ENCODE peak calls at places on chromosomes 16 and 17, in six cellular contexts. One of them, this sample, is unnamed.

GRCh38 chr17:82674656-82675475 is 23.6 kb downstream of the RAB40B start:
- DNase-seq in naive B cell: no peak
- DNase-seq in progenitor cell of endocrine pancreas: no peak
- DNase-seq in GM19239: no peak
- DNase-seq in activated T-helper 1 cell treated with anti-CD3 and anti-CD28 coated beads, Interleukin-12 subunit alpha, Interleukin-12 subunit beta, Interleukin-2, Interleukin-4 antibody, amounts not matched to agents 30 ng/mL and 10 ng/mL and 1 ng/mL, durations not matched to agents 14 hours and 24 hours and 36 hours: no peak
- DNase-seq in T-helper 1 cell: no peak
- DNase-seq in this sample: no peak

GRCh38 chr17:63480826-63481487 is 4.1 kb downstream of the ACE start:
- DNase-seq in naive B cell: no peak
- DNase-seq in GM19239: no peak
- DNase-seq in T-helper 1 cell: no peak
- DNase-seq in activated T-helper 1 cell treated with anti-CD3 and anti-CD28 coated beads, Interleukin-12 subunit alpha, Interleukin-12 subunit beta, Interleukin-2, Interleukin-4 antibody, amounts not matched to agents 30 ng/mL and 10 ng/mL and 1 ng/mL, durations not matched to agents 14 hours and 24 hours and 36 hours: no peak
- DNase-seq in progenitor cell of endocrine pancreas: no peak
- DNase-seq in this sample: no peak

GRCh38 chr16:89618114-89618999 is 4.9 kb downstream of the DPEP1 start:
- DNase-seq in activated T-helper 1 cell treated with anti-CD3 and anti-CD28 coated beads, Interleukin-12 subunit alpha, Interleukin-12 subunit beta, Interleukin-2, Interleukin-4 antibody, amounts not matched to agents 30 ng/mL and 10 ng/mL and 1 ng/mL, durations not matched to agents 14 hours and 24 hours and 36 hours: no peak
- DNase-seq in T-helper 1 cell: no peak
- DNase-seq in naive B cell: no peak
- DNase-seq in progenitor cell of endocrine pancreas: no peak
- DNase-seq in GM19239: no peak
- DNase-seq in this sample: no peak

GRCh38 chr17:35218901-35219300 is 24.0 kb upstream of the SLFN5 start:
- DNase-seq in GM19239: no peak
- DNase-seq in naive B cell: no peak
- DNase-seq in T-helper 1 cell: no peak
- DNase-seq in progenitor cell of endocrine pancreas: no peak
- DNase-seq in activated T-helper 1 cell treated with anti-CD3 and anti-CD28 coated beads, Interleukin-12 subunit alpha, Interleukin-12 subunit beta, Interleukin-2, Interleukin-4 antibody, amounts not matched to agents 30 ng/mL and 10 ng/mL and 1 ng/mL, durations not matched to agents 14 hours and 24 hours and 36 hours: no peak
- DNase-seq in this sample: no peak

GRCh38 chr16:77993586-77993985 is 28.8 kb upstream of the CLEC3A start:
- DNase-seq in progenitor cell of endocrine pancreas: no peak
- DNase-seq in activated T-helper 1 cell treated with anti-CD3 and anti-CD28 coated beads, Interleukin-12 subunit alpha, Interleukin-12 subunit beta, Interleukin-2, Interleukin-4 antibody, amounts not matched to agents 30 ng/mL and 10 ng/mL and 1 ng/mL, durations not matched to agents 14 hours and 24 hours and 36 hours: no peak
- DNase-seq in naive B cell: no peak
- DNase-seq in GM19239: no peak
- DNase-seq in T-helper 1 cell: no peak
- DNase-seq in this sample: no peak

GRCh38 chr17:15883617-15884111 is 61.3 kb upstream of the ADORA2B start:
- DNase-seq in progenitor cell of endocrine pancreas: no peak
- DNase-seq in naive B cell: no peak
- DNase-seq in GM19239: no peak
- DNase-seq in activated T-helper 1 cell treated with anti-CD3 and anti-CD28 coated beads, Interleukin-12 subunit alpha, Interleukin-12 subunit beta, Interleukin-2, Interleukin-4 antibody, amounts not matched to agents 30 ng/mL and 10 ng/mL and 1 ng/mL, durations not matched to agents 14 hours and 24 hours and 36 hours: no peak
- DNase-seq in T-helper 1 cell: no peak
- DNase-seq in this sample: no peak

GRCh38 chr16:1413684-1414531 is 596 bp downstream of the UNKL start:
- DNase-seq in GM19239: peak; percentile 74
- DNase-seq in activated T-helper 1 cell treated with anti-CD3 and anti-CD28 coated beads, Interleukin-12 subunit alpha, Interleukin-12 subunit beta, Interleukin-2, Interleukin-4 antibody, amounts not matched to agents 30 ng/mL and 10 ng/mL and 1 ng/mL, durations not matched to agents 14 hours and 24 hours and 36 hours: peak; percentile 58
- DNase-seq in naive B cell: peak; percentile 60
- DNase-seq in progenitor cell of endocrine pancreas: peak; percentile 56
- DNase-seq in T-helper 1 cell: peak; percentile 26
- DNase-seq in this sample: peak; percentile 51

GRCh38 chr16:3992297-3993051 is 112.0 kb upstream of the CREBBP start:
- DNase-seq in progenitor cell of endocrine pancreas: no peak
- DNase-seq in naive B cell: no peak
- DNase-seq in GM19239: no peak
- DNase-seq in activated T-helper 1 cell treated with anti-CD3 and anti-CD28 coated beads, Interleukin-12 subunit alpha, Interleukin-12 subunit beta, Interleukin-2, Interleukin-4 antibody, amounts not matched to agents 30 ng/mL and 10 ng/mL and 1 ng/mL, durations not matched to agents 14 hours and 24 hours and 36 hours: no peak
- DNase-seq in T-helper 1 cell: no peak
- DNase-seq in this sample: no peak

GRCh38 chr16:28987170-28987853 is 2.5 kb downstream of the LAT start:
- DNase-seq in progenitor cell of endocrine pancreas: no peak
- DNase-seq in GM19239: no peak
- DNase-seq in naive B cell: no peak
- DNase-seq in activated T-helper 1 cell treated with anti-CD3 and anti-CD28 coated beads, Interleukin-12 subunit alpha, Interleukin-12 subunit beta, Interleukin-2, Interleukin-4 antibody, amounts not matched to agents 30 ng/mL and 10 ng/mL and 1 ng/mL, durations not matched to agents 14 hours and 24 hours and 36 hours: no peak
- DNase-seq in T-helper 1 cell: no peak
- DNase-seq in this sample: no peak

GRCh38 chr17:45749831-45750335 is 34.2 kb upstream of the CRHR1 start:
- DNase-seq in activated T-helper 1 cell treated with anti-CD3 and anti-CD28 coated beads, Interleukin-12 subunit alpha, Interleukin-12 subunit beta, Interleukin-2, Interleukin-4 antibody, amounts not matched to agents 30 ng/mL and 10 ng/mL and 1 ng/mL, durations not matched to agents 14 hours and 24 hours and 36 hours: no peak
- DNase-seq in GM19239: no peak
- DNase-seq in progenitor cell of endocrine pancreas: no peak
- DNase-seq in naive B cell: no peak
- DNase-seq in T-helper 1 cell: no peak
- DNase-seq in this sample: no peak

GRCh38 chr16:81253141-81253540 is 14.7 kb downstream of the BCO1 start:
- DNase-seq in naive B cell: no peak
- DNase-seq in progenitor cell of endocrine pancreas: no peak
- DNase-seq in T-helper 1 cell: no peak
- DNase-seq in GM19239: no peak
- DNase-seq in activated T-helper 1 cell treated with anti-CD3 and anti-CD28 coated beads, Interleukin-12 subunit alpha, Interleukin-12 subunit beta, Interleukin-2, Interleukin-4 antibody, amounts not matched to agents 30 ng/mL and 10 ng/mL and 1 ng/mL, durations not matched to agents 14 hours and 24 hours and 36 hours: no peak
- DNase-seq in this sample: no peak

GRCh38 chr16:11383481-11384183 is 38.4 kb downstream of the RMI2 start:
- DNase-seq in naive B cell: no peak
- DNase-seq in progenitor cell of endocrine pancreas: no peak
- DNase-seq in activated T-helper 1 cell treated with anti-CD3 and anti-CD28 coated beads, Interleukin-12 subunit alpha, Interleukin-12 subunit beta, Interleukin-2, Interleukin-4 antibody, amounts not matched to agents 30 ng/mL and 10 ng/mL and 1 ng/mL, durations not matched to agents 14 hours and 24 hours and 36 hours: no peak
- DNase-seq in GM19239: no peak
- DNase-seq in T-helper 1 cell: no peak
- DNase-seq in this sample: no peak

GRCh38 chr16:47777191-47777590 is 316.1 kb downstream of the PHKB start:
- DNase-seq in T-helper 1 cell: no peak
- DNase-seq in activated T-helper 1 cell treated with anti-CD3 and anti-CD28 coated beads, Interleukin-12 subunit alpha, Interleukin-12 subunit beta, Interleukin-2, Interleukin-4 antibody, amounts not matched to agents 30 ng/mL and 10 ng/mL and 1 ng/mL, durations not matched to agents 14 hours and 24 hours and 36 hours: no peak
- DNase-seq in GM19239: no peak
- DNase-seq in naive B cell: no peak
- DNase-seq in progenitor cell of endocrine pancreas: no peak
- DNase-seq in this sample: no peak

GRCh38 chr17:8698142-8699050 is 46.2 kb downstream of the CCDC42 start:
- DNase-seq in naive B cell: no peak
- DNase-seq in T-helper 1 cell: no peak
- DNase-seq in progenitor cell of endocrine pancreas: no peak
- DNase-seq in GM19239: no peak
- DNase-seq in activated T-helper 1 cell treated with anti-CD3 and anti-CD28 coated beads, Interleukin-12 subunit alpha, Interleukin-12 subunit beta, Interleukin-2, Interleukin-4 antibody, amounts not matched to agents 30 ng/mL and 10 ng/mL and 1 ng/mL, durations not matched to agents 14 hours and 24 hours and 36 hours: no peak
- DNase-seq in this sample: no peak

GRCh38 chr16:46974352-46974751 is 878 bp upstream of the DNAJA2 start:
- DNase-seq in activated T-helper 1 cell treated with anti-CD3 and anti-CD28 coated beads, Interleukin-12 subunit alpha, Interleukin-12 subunit beta, Interleukin-2, Interleukin-4 antibody, amounts not matched to agents 30 ng/mL and 10 ng/mL and 1 ng/mL, durations not matched to agents 14 hours and 24 hours and 36 hours: peak; percentile 14
- DNase-seq in T-helper 1 cell: no peak
- DNase-seq in naive B cell: peak; percentile 17
- DNase-seq in GM19239: peak; percentile 18
- DNase-seq in progenitor cell of endocrine pancreas: no peak
- DNase-seq in this sample: peak; percentile 56

GRCh38 chr17:50210249-50211225 is 9.1 kb upstream of the COL1A1 start:
- DNase-seq in naive B cell: no peak
- DNase-seq in progenitor cell of endocrine pancreas: no peak
- DNase-seq in activated T-helper 1 cell treated with anti-CD3 and anti-CD28 coated beads, Interleukin-12 subunit alpha, Interleukin-12 subunit beta, Interleukin-2, Interleukin-4 antibody, amounts not matched to agents 30 ng/mL and 10 ng/mL and 1 ng/mL, durations not matched to agents 14 hours and 24 hours and 36 hours: no peak
- DNase-seq in GM19239: no peak
- DNase-seq in T-helper 1 cell: no peak
- DNase-seq in this sample: no peak

GRCh38 chr16:66131156-66131807 is 235.2 kb upstream of the CDH5 start:
- DNase-seq in T-helper 1 cell: no peak
- DNase-seq in naive B cell: no peak
- DNase-seq in progenitor cell of endocrine pancreas: no peak
- DNase-seq in activated T-helper 1 cell treated with anti-CD3 and anti-CD28 coated beads, Interleukin-12 subunit alpha, Interleukin-12 subunit beta, Interleukin-2, Interleukin-4 antibody, amounts not matched to agents 30 ng/mL and 10 ng/mL and 1 ng/mL, durations not matched to agents 14 hours and 24 hours and 36 hours: no peak
- DNase-seq in GM19239: no peak
- DNase-seq in this sample: no peak

GRCh38 chr16:2150418-2151187 is 2.2 kb downstream of the RAB26 start:
- DNase-seq in naive B cell: no peak
- DNase-seq in GM19239: no peak
- DNase-seq in activated T-helper 1 cell treated with anti-CD3 and anti-CD28 coated beads, Interleukin-12 subunit alpha, Interleukin-12 subunit beta, Interleukin-2, Interleukin-4 antibody, amounts not matched to agents 30 ng/mL and 10 ng/mL and 1 ng/mL, durations not matched to agents 14 hours and 24 hours and 36 hours: no peak
- DNase-seq in T-helper 1 cell: no peak
- DNase-seq in progenitor cell of endocrine pancreas: no peak
- DNase-seq in this sample: no peak

GRCh38 chr17:42132941-42133340 is 10.3 kb downstream of the HSPB9 start:
- DNase-seq in progenitor cell of endocrine pancreas: no peak
- DNase-seq in T-helper 1 cell: no peak
- DNase-seq in naive B cell: no peak
- DNase-seq in GM19239: no peak
- DNase-seq in activated T-helper 1 cell treated with anti-CD3 and anti-CD28 coated beads, Interleukin-12 subunit alpha, Interleukin-12 subunit beta, Interleukin-2, Interleukin-4 antibody, amounts not matched to agents 30 ng/mL and 10 ng/mL and 1 ng/mL, durations not matched to agents 14 hours and 24 hours and 36 hours: no peak
- DNase-seq in this sample: peak; percentile 51

GRCh38 chr17:40331743-40332641 is 23.0 kb downstream of the RARA start:
- DNase-seq in GM19239: no peak
- DNase-seq in progenitor cell of endocrine pancreas: no peak
- DNase-seq in naive B cell: no peak
- DNase-seq in activated T-helper 1 cell treated with anti-CD3 and anti-CD28 coated beads, Interleukin-12 subunit alpha, Interleukin-12 subunit beta, Interleukin-2, Interleukin-4 antibody, amounts not matched to agents 30 ng/mL and 10 ng/mL and 1 ng/mL, durations not matched to agents 14 hours and 24 hours and 36 hours: no peak
- DNase-seq in T-helper 1 cell: no peak
- DNase-seq in this sample: no peak

GRCh38 chr17:71482625-71483024 is 638.2 kb upstream of the SOX9 start:
- DNase-seq in GM19239: no peak
- DNase-seq in progenitor cell of endocrine pancreas: no peak
- DNase-seq in naive B cell: no peak
- DNase-seq in T-helper 1 cell: no peak
- DNase-seq in activated T-helper 1 cell treated with anti-CD3 and anti-CD28 coated beads, Interleukin-12 subunit alpha, Interleukin-12 subunit beta, Interleukin-2, Interleukin-4 antibody, amounts not matched to agents 30 ng/mL and 10 ng/mL and 1 ng/mL, durations not matched to agents 14 hours and 24 hours and 36 hours: no peak
- DNase-seq in this sample: no peak

GRCh38 chr16:15708096-15708495 is 58.1 kb downstream of the NDE1 start:
- DNase-seq in progenitor cell of endocrine pancreas: no peak
- DNase-seq in T-helper 1 cell: no peak
- DNase-seq in naive B cell: no peak
- DNase-seq in GM19239: no peak
- DNase-seq in activated T-helper 1 cell treated with anti-CD3 and anti-CD28 coated beads, Interleukin-12 subunit alpha, Interleukin-12 subunit beta, Interleukin-2, Interleukin-4 antibody, amounts not matched to agents 30 ng/mL and 10 ng/mL and 1 ng/mL, durations not matched to agents 14 hours and 24 hours and 36 hours: no peak
- DNase-seq in this sample: no peak

GRCh38 chr16:66247516-66248089 is 118.9 kb upstream of the CDH5 start:
- DNase-seq in T-helper 1 cell: no peak
- DNase-seq in progenitor cell of endocrine pancreas: no peak
- DNase-seq in naive B cell: no peak
- DNase-seq in activated T-helper 1 cell treated with anti-CD3 and anti-CD28 coated beads, Interleukin-12 subunit alpha, Interleukin-12 subunit beta, Interleukin-2, Interleukin-4 antibody, amounts not matched to agents 30 ng/mL and 10 ng/mL and 1 ng/mL, durations not matched to agents 14 hours and 24 hours and 36 hours: no peak
- DNase-seq in GM19239: no peak
- DNase-seq in this sample: no peak

GRCh38 chr17:82831818-82832200 is 8.0 kb downstream of the ZNF750 start:
- DNase-seq in naive B cell: no peak
- DNase-seq in T-helper 1 cell: no peak
- DNase-seq in GM19239: no peak
- DNase-seq in progenitor cell of endocrine pancreas: no peak
- DNase-seq in activated T-helper 1 cell treated with anti-CD3 and anti-CD28 coated beads, Interleukin-12 subunit alpha, Interleukin-12 subunit beta, Interleukin-2, Interleukin-4 antibody, amounts not matched to agents 30 ng/mL and 10 ng/mL and 1 ng/mL, durations not matched to agents 14 hours and 24 hours and 36 hours: no peak
- DNase-seq in this sample: no peak

GRCh38 chr17:17740627-17741237 is 59.5 kb downstream of the RAI1 start:
- DNase-seq in naive B cell: no peak
- DNase-seq in GM19239: no peak
- DNase-seq in T-helper 1 cell: no peak
- DNase-seq in progenitor cell of endocrine pancreas: no peak
- DNase-seq in activated T-helper 1 cell treated with anti-CD3 and anti-CD28 coated beads, Interleukin-12 subunit alpha, Interleukin-12 subunit beta, Interleukin-2, Interleukin-4 antibody, amounts not matched to agents 30 ng/mL and 10 ng/mL and 1 ng/mL, durations not matched to agents 14 hours and 24 hours and 36 hours: no peak
- DNase-seq in this sample: no peak

GRCh38 chr16:27314161-27314723 is 468 bp downstream of the IL4R start:
- DNase-seq in naive B cell: peak; percentile 58
- DNase-seq in activated T-helper 1 cell treated with anti-CD3 and anti-CD28 coated beads, Interleukin-12 subunit alpha, Interleukin-12 subunit beta, Interleukin-2, Interleukin-4 antibody, amounts not matched to agents 30 ng/mL and 10 ng/mL and 1 ng/mL, durations not matched to agents 14 hours and 24 hours and 36 hours: peak; percentile 50
- DNase-seq in T-helper 1 cell: no peak
- DNase-seq in progenitor cell of endocrine pancreas: peak; percentile 28
- DNase-seq in GM19239: peak; percentile 35
- DNase-seq in this sample: no peak

GRCh38 chr16:57071840-57072541 is 20.4 kb upstream of the CPNE2 start:
- DNase-seq in naive B cell: no peak
- DNase-seq in T-helper 1 cell: no peak
- DNase-seq in activated T-helper 1 cell treated with anti-CD3 and anti-CD28 coated beads, Interleukin-12 subunit alpha, Interleukin-12 subunit beta, Interleukin-2, Interleukin-4 antibody, amounts not matched to agents 30 ng/mL and 10 ng/mL and 1 ng/mL, durations not matched to agents 14 hours and 24 hours and 36 hours: no peak
- DNase-seq in progenitor cell of endocrine pancreas: no peak
- DNase-seq in GM19239: no peak
- DNase-seq in this sample: no peak

GRCh38 chr17:62671553-62671952 is 44.1 kb downstream of the MRC2 start:
- DNase-seq in naive B cell: no peak
- DNase-seq in T-helper 1 cell: no peak
- DNase-seq in activated T-helper 1 cell treated with anti-CD3 and anti-CD28 coated beads, Interleukin-12 subunit alpha, Interleukin-12 subunit beta, Interleukin-2, Interleukin-4 antibody, amounts not matched to agents 30 ng/mL and 10 ng/mL and 1 ng/mL, durations not matched to agents 14 hours and 24 hours and 36 hours: no peak
- DNase-seq in GM19239: no peak
- DNase-seq in progenitor cell of endocrine pancreas: no peak
- DNase-seq in this sample: no peak

GRCh38 chr17:38874505-38875419 is 4.9 kb downstream of the LASP1 start:
- DNase-seq in naive B cell: no peak
- DNase-seq in progenitor cell of endocrine pancreas: no peak
- DNase-seq in GM19239: no peak
- DNase-seq in T-helper 1 cell: no peak
- DNase-seq in activated T-helper 1 cell treated with anti-CD3 and anti-CD28 coated beads, Interleukin-12 subunit alpha, Interleukin-12 subunit beta, Interleukin-2, Interleukin-4 antibody, amounts not matched to agents 30 ng/mL and 10 ng/mL and 1 ng/mL, durations not matched to agents 14 hours and 24 hours and 36 hours: no peak
- DNase-seq in this sample: no peak

GRCh38 chr17:45841098-45841497 is 3.6 kb upstream of the SPPL2C start:
- DNase-seq in naive B cell: no peak
- DNase-seq in T-helper 1 cell: no peak
- DNase-seq in GM19239: no peak
- DNase-seq in activated T-helper 1 cell treated with anti-CD3 and anti-CD28 coated beads, Interleukin-12 subunit alpha, Interleukin-12 subunit beta, Interleukin-2, Interleukin-4 antibody, amounts not matched to agents 30 ng/mL and 10 ng/mL and 1 ng/mL, durations not matched to agents 14 hours and 24 hours and 36 hours: no peak
- DNase-seq in progenitor cell of endocrine pancreas: no peak
- DNase-seq in this sample: no peak

GRCh38 chr16:85296859-85297698 is 184.8 kb upstream of the CIBAR2 start:
- DNase-seq in T-helper 1 cell: no peak
- DNase-seq in progenitor cell of endocrine pancreas: peak; percentile 41
- DNase-seq in GM19239: peak; percentile 62
- DNase-seq in activated T-helper 1 cell treated with anti-CD3 and anti-CD28 coated beads, Interleukin-12 subunit alpha, Interleukin-12 subunit beta, Interleukin-2, Interleukin-4 antibody, amounts not matched to agents 30 ng/mL and 10 ng/mL and 1 ng/mL, durations not matched to agents 14 hours and 24 hours and 36 hours: peak; percentile 40
- DNase-seq in naive B cell: peak; percentile 51
- DNase-seq in this sample: no peak

GRCh38 chr17:42146911-42147607 is 7.7 kb downstream of the RAB5C start:
- DNase-seq in GM19239: no peak
- DNase-seq in activated T-helper 1 cell treated with anti-CD3 and anti-CD28 coated beads, Interleukin-12 subunit alpha, Interleukin-12 subunit beta, Interleukin-2, Interleukin-4 antibody, amounts not matched to agents 30 ng/mL and 10 ng/mL and 1 ng/mL, durations not matched to agents 14 hours and 24 hours and 36 hours: no peak
- DNase-seq in naive B cell: no peak
- DNase-seq in progenitor cell of endocrine pancreas: no peak
- DNase-seq in T-helper 1 cell: no peak
- DNase-seq in this sample: no peak

GRCh38 chr17:9227819-9228407 is 206.6 kb downstream of the NTN1 start:
- DNase-seq in GM19239: no peak
- DNase-seq in naive B cell: no peak
- DNase-seq in activated T-helper 1 cell treated with anti-CD3 and anti-CD28 coated beads, Interleukin-12 subunit alpha, Interleukin-12 subunit beta, Interleukin-2, Interleukin-4 antibody, amounts not matched to agents 30 ng/mL and 10 ng/mL and 1 ng/mL, durations not matched to agents 14 hours and 24 hours and 36 hours: no peak
- DNase-seq in T-helper 1 cell: no peak
- DNase-seq in progenitor cell of endocrine pancreas: no peak
- DNase-seq in this sample: no peak

GRCh38 chr17:63419949-63420867 is 25.9 kb downstream of the CYB561 start:
- DNase-seq in progenitor cell of endocrine pancreas: no peak
- DNase-seq in T-helper 1 cell: no peak
- DNase-seq in GM19239: no peak
- DNase-seq in naive B cell: no peak
- DNase-seq in activated T-helper 1 cell treated with anti-CD3 and anti-CD28 coated beads, Interleukin-12 subunit alpha, Interleukin-12 subunit beta, Interleukin-2, Interleukin-4 antibody, amounts not matched to agents 30 ng/mL and 10 ng/mL and 1 ng/mL, durations not matched to agents 14 hours and 24 hours and 36 hours: peak; percentile 47
- DNase-seq in this sample: peak; percentile 66

GRCh38 chr16:88785106-88785924 is at the start of gene PIEZO1:
- DNase-seq in T-helper 1 cell: peak; percentile 70
- DNase-seq in progenitor cell of endocrine pancreas: no peak
- DNase-seq in naive B cell: peak; percentile 81
- DNase-seq in activated T-helper 1 cell treated with anti-CD3 and anti-CD28 coated beads, Interleukin-12 subunit alpha, Interleukin-12 subunit beta, Interleukin-2, Interleukin-4 antibody, amounts not matched to agents 30 ng/mL and 10 ng/mL and 1 ng/mL, durations not matched to agents 14 hours and 24 hours and 36 hours: peak; percentile 80
- DNase-seq in GM19239: no peak
- DNase-seq in this sample: peak; percentile 48

This sample was measured in Jurkat, Clone E6-1.